ENCODE peak calls at places on chromosomes 16 and 17, in six cellular contexts. L, T, F, O, U and M are unnamed samples. For H3K36me3, the result is how much of the 10 kb centered on the place peaks cover.

GRCh38 chr16:19701091-19701490 is 16.9 kb downstream of the KNOP1 start:
- DNase-seq in L (no peak), T (no peak), F (no peak), O (no peak), U (no peak), M (no peak)

GRCh38 chr16:85729452-85729851 is 21.4 kb downstream of the C16orf74 start:
- DNase-seq in L (no peak), T (no peak), F (no peak), O (no peak), U (no peak), M (no peak)

GRCh38 chr17:62805234-62805633 is 2.9 kb downstream of the MARCHF10 start:
- DNase-seq in L (no peak), T (no peak), F (no peak), O (no peak), U (no peak), M (no peak)

GRCh38 chr16:67883872-67884261 is 818 bp upstream of the NRN1L start:
- DNase-seq in L (peak), T (peak), F (peak), O (peak), U (peak), M (peak)

GRCh38 chr17:7940743-7941142 is 8.7 kb downstream of the CNTROB start:
- DNase-seq in L (no peak), T (no peak), F (no peak), O (no peak), U (no peak), M (no peak)

GRCh38 chr17:17107891-17108680 is 65.8 kb downstream of the MPRIP start:
- DNase-seq in L (no peak), T (no peak), F (no peak), O (no peak), U (peak), M (no peak)

GRCh38 chr16:57663917-57664661 is 4.0 kb upstream of the ADGRG3 start:
- DNase-seq in L (no peak), T (no peak), F (no peak), O (no peak), U (no peak), M (no peak)

GRCh38 chr17:73214851-73215250 is 22.0 kb downstream of the COG1 start:
- DNase-seq in L (no peak), T (no peak), F (no peak), O (no peak), U (no peak), M (no peak)

GRCh38 chr17:27553019-27553511 is 77.9 kb upstream of the LGALS9 start:
- DNase-seq in L (peak), T (no peak), F (peak), O (no peak), U (peak), M (no peak)

GRCh38 chr16:80058236-80058635 is 457.7 kb upstream of the MAF start:
- DNase-seq in L (peak), T (no peak), F (peak), O (no peak), U (peak), M (no peak)

GRCh38 chr16:80054656-80055055 is 454.1 kb upstream of the MAF start:
- DNase-seq in L (no peak), T (no peak), F (no peak), O (no peak), U (no peak), M (no peak)

GRCh38 chr16:80060470-80060869 is 459.9 kb upstream of the MAF start:
- DNase-seq in L (no peak), T (no peak), F (no peak), O (no peak), U (no peak), M (no peak)

GRCh38 chr16:80055831-80056230 is 455.3 kb upstream of the MAF start:
- DNase-seq in L (no peak), T (no peak), F (no peak), O (no peak), U (no peak), M (no peak)

DNA sequence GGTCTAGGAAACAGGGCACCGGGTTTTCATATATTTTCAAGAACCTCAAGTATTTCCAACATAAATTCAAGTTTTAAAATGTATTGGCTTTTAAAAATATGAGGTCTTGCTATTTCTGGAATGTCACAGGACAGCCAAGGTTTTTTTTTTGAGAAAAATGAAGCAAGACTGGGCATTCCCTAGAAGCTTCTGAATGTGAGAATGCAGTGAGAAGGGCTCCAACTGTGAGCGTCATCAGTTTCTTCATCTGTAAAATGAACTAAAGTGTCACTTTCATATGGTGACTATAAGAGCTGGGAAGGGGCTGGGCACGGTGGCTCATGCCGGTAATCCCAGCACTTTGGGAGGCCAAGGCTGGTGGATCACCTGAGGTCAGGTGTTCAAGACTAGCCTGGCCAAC is 455.8 kb upstream of the MAF start:
- DNase-seq in L (no peak), T (no peak), F (no peak), O (no peak), U (peak), M (no peak)
- H3K36me3 ChIP-seq in L (under half), T (under half), F (under half), O (under half), U (under half), M (under half)

DNA sequence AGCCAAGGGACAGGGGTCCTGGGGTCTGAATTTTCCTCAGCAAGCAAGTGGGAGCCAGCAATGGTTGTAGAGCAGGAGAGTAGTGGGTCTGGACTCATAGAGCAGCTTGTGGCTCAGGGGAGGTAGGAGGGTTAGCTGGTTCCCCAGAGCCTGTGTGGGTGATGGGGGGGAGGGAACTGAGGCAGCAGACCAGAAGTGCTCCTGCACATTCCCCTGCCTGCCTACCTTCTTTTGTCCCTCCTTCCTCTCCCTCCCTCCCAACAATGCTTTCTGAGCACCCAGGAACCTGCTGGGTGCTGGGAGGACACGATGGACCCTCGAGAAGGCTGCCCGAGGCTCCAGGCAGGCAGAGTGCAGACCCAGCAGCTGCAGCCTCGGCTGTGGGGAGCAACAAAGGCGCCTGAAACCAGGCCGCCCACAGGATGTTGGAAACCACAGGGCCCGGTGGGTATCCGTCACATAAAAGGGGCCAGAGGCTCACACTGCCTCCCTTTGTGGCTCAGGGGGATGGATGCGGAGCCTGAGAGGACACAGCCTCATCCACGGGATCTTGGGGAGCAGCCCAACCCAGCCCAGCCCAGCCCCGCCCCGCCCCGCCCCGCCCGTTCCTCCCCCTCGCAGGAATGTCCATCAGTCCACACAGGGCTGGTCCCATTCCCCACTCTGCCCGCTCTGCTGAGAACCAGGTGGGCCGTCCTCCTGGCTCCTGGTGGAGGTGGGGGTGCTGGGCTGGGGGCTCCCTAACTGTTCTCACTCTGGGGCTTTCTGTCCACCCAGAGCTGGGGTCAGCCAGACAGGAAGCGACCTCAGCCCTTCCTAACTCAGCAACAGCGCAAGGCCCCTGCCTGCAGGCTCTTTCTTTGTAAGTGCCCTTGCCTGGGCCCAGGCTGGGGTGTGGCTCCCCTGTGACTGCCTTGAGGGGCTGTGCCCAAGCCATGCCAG is 1.7 kb upstream of the NLRC3 start:
- DNase-seq in L (no peak), T (peak), F (no peak), O (peak), U (no peak), M (peak)
- H3K4me3 ChIP-seq in L (no peak), T (no peak), F (no peak), O (peak), U (no peak), M (peak)

GRCh38 chr17:28700278-28700677 is 11.4 kb downstream of the PROCA1 start:
- DNase-seq in L (no peak), T (no peak), F (no peak), O (no peak), U (no peak), M (no peak)

GRCh38 chr17:28702752-28703150 is 8.9 kb downstream of the PROCA1 start:
- DNase-seq in L (no peak), T (no peak), F (no peak), O (no peak), U (no peak), M (no peak)

GRCh38 chr17:28700830-28701492 is 10.7 kb downstream of the PROCA1 start:
- DNase-seq in L (no peak), T (no peak), F (no peak), O (no peak), U (no peak), M (no peak)

GRCh38 chr17:28703552-28704218 is 8.0 kb downstream of the PROCA1 start:
- DNase-seq in L (no peak), T (no peak), F (no peak), O (no peak), U (no peak), M (no peak)

DNA sequence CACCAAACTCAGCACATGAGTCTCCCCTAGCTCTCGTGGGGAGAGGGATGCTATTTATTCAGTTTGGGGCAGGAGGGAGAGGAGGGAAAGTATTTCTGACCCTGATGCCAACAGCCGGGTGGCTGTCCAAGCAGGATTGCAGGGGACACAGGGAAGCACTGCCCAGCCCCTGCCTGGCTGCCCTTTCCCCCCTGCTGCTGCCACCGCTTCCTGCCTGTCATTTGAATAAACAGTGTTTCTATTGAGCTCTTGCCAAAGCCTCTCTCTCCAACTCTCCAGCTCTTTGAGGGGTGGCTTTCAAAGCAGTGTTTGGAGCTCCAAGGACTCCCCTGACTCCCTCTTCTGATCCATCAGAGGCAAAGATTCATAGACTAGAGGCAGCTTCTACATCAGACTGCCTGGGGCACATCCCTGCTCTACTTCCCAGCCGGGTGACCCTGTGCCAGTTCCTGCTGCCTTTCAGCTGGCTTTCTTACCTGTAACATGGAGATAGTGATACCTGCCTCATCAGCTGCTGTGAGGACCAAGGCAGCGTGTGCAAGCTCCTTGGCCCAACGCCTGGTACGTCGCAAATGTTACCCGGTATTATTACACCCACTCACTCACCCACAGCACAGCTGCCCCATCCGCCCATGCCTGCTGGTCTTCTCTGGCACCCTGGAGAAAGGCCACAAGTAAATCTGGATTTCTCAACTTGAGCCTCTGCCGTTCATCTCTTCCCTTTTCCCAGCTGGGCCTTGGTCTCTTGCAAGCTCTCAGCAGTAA is 9.5 kb downstream of the PROCA1 start:
- DNase-seq in L (no peak), T (no peak), F (no peak), O (no peak), U (no peak), M (no peak)
- H3K36me3 ChIP-seq in L (half or more), T (half or more), F (under half), O (half or more), U (under half), M (half or more)

GRCh38 chr17:61758430-61758829 is 104.9 kb downstream of the BRIP1 start:
- DNase-seq in L (no peak), T (no peak), F (no peak), O (no peak), U (no peak), M (no peak)
- H3K4me3 ChIP-seq in L (no peak), T (no peak), F (no peak), O (no peak), U (no peak), M (no peak)

GRCh38 chr17:79940381-79941087 is 95.1 kb downstream of the TBC1D16 start:
- DNase-seq in L (peak), T (no peak), F (no peak), O (no peak), U (no peak), M (no peak)

GRCh38 chr17:79939755-79940154 is 95.9 kb downstream of the TBC1D16 start:
- DNase-seq in L (no peak), T (no peak), F (no peak), O (no peak), U (no peak), M (no peak)

GRCh38 chr17:79942011-79942405 is 93.7 kb downstream of the TBC1D16 start:
- DNase-seq in L (peak), T (no peak), F (no peak), O (no peak), U (no peak), M (no peak)

GRCh38 chr17:79942591-79943353 is 92.9 kb downstream of the TBC1D16 start:
- DNase-seq in L (peak), T (no peak), F (no peak), O (no peak), U (peak), M (peak)

GRCh38 chr17:79941088-79942010 is 94.3 kb downstream of the TBC1D16 start:
- DNase-seq in L (peak), T (no peak), F (no peak), O (no peak), U (no peak), M (no peak)
- H3K36me3 ChIP-seq in L (under half), T (under half), F (under half), O (under half), U (under half), M (under half)

GRCh38 chr17:83100853-83101391 is 21.5 kb downstream of the METRNL start:
- DNase-seq in L (no peak), T (no peak), F (peak), O (no peak), U (no peak), M (peak)
- H3K4me3 ChIP-seq in L (no peak), T (no peak), F (no peak), O (no peak), U (no peak), M (no peak)

GRCh38 chr17:77381185-77381700 is 240.5 kb downstream of the SEC14L1 start:
- DNase-seq in L (no peak), T (no peak), F (peak), O (no peak), U (no peak), M (no peak)

GRCh38 chr17:77382356-77382911 is 241.7 kb downstream of the SEC14L1 start:
- DNase-seq in L (no peak), T (no peak), F (peak), O (no peak), U (no peak), M (peak)

GRCh38 chr17:77383613-77384608 is 243.1 kb downstream of the SEC14L1 start:
- DNase-seq in L (peak), T (no peak), F (no peak), O (no peak), U (no peak), M (peak)

GRCh38 chr17:77381731-77382130 is 241.0 kb downstream of the SEC14L1 start:
- DNase-seq in L (no peak), T (no peak), F (no peak), O (no peak), U (no peak), M (no peak)

DNA sequence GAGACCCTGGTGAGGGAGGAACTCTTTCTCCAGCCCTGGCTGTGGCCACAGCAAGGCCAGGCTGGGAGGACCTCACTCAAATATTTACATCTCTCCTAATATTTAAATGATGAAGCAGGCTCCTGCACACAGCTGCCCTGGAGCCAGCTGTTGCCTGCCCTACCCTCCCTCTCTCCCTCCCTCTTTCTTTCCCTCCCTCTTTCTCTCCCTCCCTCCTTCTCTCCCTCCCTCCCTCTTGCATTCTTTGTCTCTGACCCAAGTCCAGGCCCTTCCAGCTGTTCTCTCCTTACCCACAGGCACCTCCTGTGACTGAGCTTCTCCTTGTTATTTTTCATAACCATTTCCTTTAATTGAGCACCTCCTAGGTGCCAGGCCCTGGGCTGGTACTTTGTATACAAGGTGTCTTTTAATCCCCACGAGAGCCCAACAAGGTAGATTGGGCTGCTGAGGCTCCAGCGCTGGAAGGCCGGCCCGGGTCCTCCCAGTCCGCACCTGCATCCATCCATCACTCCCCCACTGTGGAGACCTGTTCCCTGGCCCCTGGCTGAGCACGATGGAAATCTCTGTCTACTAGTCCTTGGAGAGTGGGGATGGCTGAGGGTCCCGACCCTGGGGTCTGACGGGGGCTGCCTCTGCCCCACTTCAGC is 242.3 kb downstream of the SEC14L1 start:
- DNase-seq in L (no peak), T (no peak), F (no peak), O (no peak), U (peak), M (no peak)
- H3K36me3 ChIP-seq in L (under half), T (under half), F (under half), O (under half), U (under half), M (under half)